ENCODE peak calls at places on chromosomes 4 and X, in six cellular contexts. X, E, B, I, D and K are unnamed samples.

GRCh38 chr4:6019316-6020263 is 1.4 kb upstream of the C4orf50 start:
- DNase-seq in X (peak; percentile 2), E (no peak), B (peak; percentile 58), I (peak; percentile 8), D (no peak), K (no peak)

GRCh38 chrX:24241822-24242648 is 71.8 kb downstream of the SUPT20HL2 start:
- DNase-seq in X (peak; percentile 15), E (no peak), B (peak; percentile 22), I (peak; percentile 22), D (no peak), K (no peak)

GRCh38 chrX:23578079-23578478 is 89.2 kb upstream of the PRDX4 start:
- DNase-seq in X (peak; percentile 37), E (no peak), B (no peak), I (peak; percentile 32), D (no peak), K (no peak)

GRCh38 chr4:151801547-151802516 is 41.0 kb upstream of the GATB start:
- DNase-seq in X (no peak), E (peak; percentile 21), B (peak; percentile 24), I (peak; percentile 47), D (no peak), K (peak; percentile 22)

GRCh38 chr4:7894677-7895181 is 44.9 kb downstream of the AFAP1 start:
- DNase-seq in X (no peak), E (no peak), B (no peak), I (no peak), D (no peak), K (no peak)

GRCh38 chr4:108804648-108805273 is 41.9 kb upstream of the ETNPPL start:
- DNase-seq in X (no peak), E (no peak), B (no peak), I (no peak), D (no peak), K (no peak)

GRCh38 chr4:152700151-152700550 is 20.4 kb upstream of the TMEM154 start:
- DNase-seq in X (peak; percentile 8), E (no peak), B (no peak), I (no peak), D (no peak), K (no peak)

GRCh38 chr4:85777908-85778808 is 303.2 kb downstream of the ARHGAP24 start:
- DNase-seq in X (no peak), E (no peak), B (no peak), I (no peak), D (no peak), K (no peak)

GRCh38 chr4:135718019-135718418 is 1516.4 kb upstream of the PABPC4L start:
- DNase-seq in X (no peak), E (no peak), B (no peak), I (peak; percentile 4), D (no peak), K (no peak)

GRCh38 chrX:10726647-10727046 is 106.3 kb upstream of the MID1 start:
- DNase-seq in X (peak; percentile 94), E (no peak), B (no peak), I (no peak), D (no peak), K (no peak)

GRCh38 chr4:55016131-55016530 is 109.3 kb downstream of the KDR start:
- DNase-seq in X (no peak), E (no peak), B (no peak), I (no peak), D (no peak), K (no peak)

GRCh38 chrX:46044486-46044885 is 500.7 kb downstream of the ZNF674 start:
- DNase-seq in X (peak; percentile 8), E (no peak), B (no peak), I (peak; percentile 18), D (no peak), K (no peak)

GRCh38 chrX:8773117-8773516 is 28.1 kb downstream of the FAM9A start:
- DNase-seq in X (no peak), E (no peak), B (no peak), I (no peak), D (no peak), K (no peak)

GRCh38 chr4:172957216-172957615 is 211.4 kb upstream of the GALNT7 start:
- DNase-seq in X (no peak), E (no peak), B (no peak), I (no peak), D (no peak), K (no peak)

GRCh38 chr4:8192748-8193738 is 6.0 kb upstream of the SH3TC1 start:
- DNase-seq in X (peak; percentile 34), E (no peak), B (peak; percentile 90), I (peak; percentile 80), D (peak; percentile 78), K (no peak)

GRCh38 chr4:94635172-94635571 is 122.6 kb upstream of the BMPR1B start:
- DNase-seq in X (peak; percentile 33), E (no peak), B (no peak), I (peak; percentile 73), D (no peak), K (no peak)

GRCh38 chr4:129346760-129347159 is 250.8 kb downstream of the C4orf33 start:
- DNase-seq in X (no peak), E (no peak), B (no peak), I (no peak), D (no peak), K (no peak)

GRCh38 chr4:154807042-154807630 is 26.1 kb downstream of the RBM46 start:
- DNase-seq in X (peak; percentile 19), E (no peak), B (peak; percentile 15), I (peak; percentile 58), D (no peak), K (no peak)

GRCh38 chrX:19839770-19840254 is 47.6 kb downstream of the SH3KBP1 start:
- DNase-seq in X (peak; percentile 20), E (no peak), B (no peak), I (peak; percentile 70), D (no peak), K (no peak)

GRCh38 chrX:98452456-98452855 is 1568.7 kb downstream of the RPA4 start:
- DNase-seq in X (no peak), E (no peak), B (no peak), I (no peak), D (no peak), K (no peak)

GRCh38 chr4:57763070-57763469 is 652.9 kb upstream of the IGFBP7 start:
- DNase-seq in X (no peak), E (no peak), B (no peak), I (no peak), D (no peak), K (no peak)

GRCh38 chr4:140249351-140249750 is 95.4 kb upstream of the MAML3 start:
- DNase-seq in X (peak; percentile 32), E (no peak), B (no peak), I (no peak), D (no peak), K (no peak)

GRCh38 chr4:164408831-164409230 is 345.1 kb upstream of the SMIM31 start:
- DNase-seq in X (no peak), E (no peak), B (no peak), I (peak; percentile 86), D (no peak), K (no peak)

GRCh38 chrX:38881066-38881465 is 79.8 kb downstream of the MID1IP1 start:
- DNase-seq in X (no peak), E (no peak), B (no peak), I (no peak), D (no peak), K (no peak)

GRCh38 chr4:114277690-114278089 is 298.2 kb upstream of the ARSJ start:
- DNase-seq in X (peak; percentile 84), E (no peak), B (no peak), I (peak; percentile 25), D (no peak), K (no peak)

GRCh38 chr4:180610317-180610716 is 1632.9 kb upstream of the TENM3 start:
- DNase-seq in X (peak; percentile 51), E (no peak), B (no peak), I (peak; percentile 35), D (no peak), K (no peak)

GRCh38 chrX:76555816-76556215 is 128.3 kb downstream of the MAGEE1 start:
- DNase-seq in X (no peak), E (no peak), B (no peak), I (peak; percentile 9), D (no peak), K (no peak)

GRCh38 chr4:161991811-161992210 is 172.0 kb downstream of the FSTL5 start:
- DNase-seq in X (no peak), E (no peak), B (no peak), I (no peak), D (no peak), K (no peak)

GRCh38 chrX:110042521-110042920 is 39.6 kb downstream of the TMEM164 start:
- DNase-seq in X (peak; percentile 19), E (no peak), B (no peak), I (peak; percentile 40), D (no peak), K (no peak)

GRCh38 chr4:19239565-19239964 is 1012.1 kb upstream of the SLIT2 start:
- DNase-seq in X (peak; percentile 75), E (no peak), B (no peak), I (peak; percentile 67), D (no peak), K (no peak)

GRCh38 chr4:48008021-48008596 is 8.4 kb downstream of the CNGA1 start:
- DNase-seq in X (no peak), E (no peak), B (no peak), I (no peak), D (no peak), K (no peak)

GRCh38 chrX:3664921-3665320 is 48.5 kb downstream of the PRKX start:
- DNase-seq in X (no peak), E (no peak), B (no peak), I (no peak), D (no peak), K (no peak)

GRCh38 chr4:141580523-141580922 is 55.9 kb upstream of the IL15 start:
- DNase-seq in X (no peak), E (no peak), B (no peak), I (no peak), D (no peak), K (no peak)

GRCh38 chr4:74114234-74114633 is 15.2 kb upstream of the CXCL2 start:
- DNase-seq in X (peak; percentile 82), E (no peak), B (no peak), I (peak; percentile 96), D (no peak), K (no peak)

GRCh38 chr4:39975488-39976089 is 2.1 kb downstream of the PDS5A start:
- DNase-seq in X (peak; percentile 43), E (no peak), B (no peak), I (no peak), D (no peak), K (no peak)

GRCh38 chrX:9535101-9535500 is 70.2 kb downstream of the TBL1X start:
- DNase-seq in X (no peak), E (no peak), B (no peak), I (no peak), D (no peak), K (no peak)

GRCh38 chrX:38052096-38052495 is 45.7 kb downstream of the SYTL5 start:
- DNase-seq in X (peak; percentile 96), E (no peak), B (no peak), I (peak; percentile 94), D (no peak), K (no peak)